ENCODE peak calls at places on chromosome 11, in six cellular contexts. F is NCI-H1092 treated with DMSO at 0.1 percent for 48 hours; I is heart right ventricle; K is activated naive CD4-positive, alpha-beta T cell; W is Kasumi-1; Q is dermis microvascular lymphatic vessel endothelial cell. C is an unnamed sample.

GRCh38 chr11:116035972-116036371 is 531.8 kb upstream of the CADM1 start:
- DNase-seq in Q (no peak), W (no peak), K (no peak), I (no peak), F (peak), C (no peak)

GRCh38 chr11:19281041-19281440 is 40.3 kb upstream of the E2F8 start:
- DNase-seq in W (no peak), K (no peak), F (no peak), I (no peak), Q (no peak), C (no peak)

GRCh38 chr11:45144126-45145082 is 2.0 kb upstream of the PRDM11 start:
- DNase-seq in K (no peak), I (peak), F (no peak), Q (no peak), W (no peak), C (no peak)

GRCh38 chr11:67248653-67249052 is 17.6 kb upstream of the GRK2 start:
- DNase-seq in F (no peak), I (peak), Q (no peak), W (no peak), K (no peak), C (no peak)

GRCh38 chr11:30774451-30774850 is 188.3 kb upstream of the MPPED2 start:
- DNase-seq in K (no peak), I (no peak), F (no peak), W (no peak), Q (no peak), C (no peak)

GRCh38 chr11:61325649-61326414 is 7.1 kb downstream of the DDB1 start:
- DNase-seq in I (no peak), K (no peak), Q (no peak), F (no peak), W (no peak), C (no peak)

GRCh38 chr11:125624756-125625213 is at the start of gene CHEK1:
- DNase-seq in I (no peak), Q (no peak), K (no peak), F (no peak), W (peak), C (no peak)

GRCh38 chr11:115333106-115333505 is 171.1 kb downstream of the CADM1 start:
- DNase-seq in K (no peak), Q (no peak), F (no peak), W (no peak), I (no peak), C (no peak)

GRCh38 chr11:110908401-110909106 is 196.3 kb upstream of the ARHGAP20 start:
- DNase-seq in W (no peak), F (peak), I (no peak), K (no peak), Q (no peak), C (peak)

GRCh38 chr11:130771708-130772107 is 144.6 kb downstream of the SNX19 start:
- DNase-seq in Q (no peak), F (no peak), W (no peak), I (no peak), K (no peak), C (peak)